ENCODE peak calls at places on chromosomes 7 and 10, in nine cellular contexts. W is T-helper 1 cell; Q is neural crest cell; B is stimulated activated CD4-positive, alpha-beta T cell treated with anti-CD3 and anti-CD28 coated beads, Interleukin-1b, Interleukin-23, amount 100 ng/mL, for 24 hours; V is dermis microvascular lymphatic vessel endothelial cell; G is COR-L47; K is naive thymus-derived CD8-positive, alpha-beta T cell; E is NCI-H460; M is GM23248. Z is an unnamed sample.

GRCh38 chr7:83696101-83696500 is 47.2 kb upstream of the SEMA3E start:
- DNase-seq in W (no peak), V (no peak), M (no peak), G (no peak), E (no peak), Q (no peak), K (no peak), B (no peak), Z (no peak)

GRCh38 chr10:95809370-95810197 is 53.6 kb downstream of the ENTPD1 start:
- DNase-seq in K (no peak), E (no peak), V (no peak), Q (no peak), M (no peak), W (no peak), G (no peak), B (no peak), Z (no peak)

GRCh38 chr10:117212176-117212575 is 14.9 kb downstream of the KCNK18 start:
- DNase-seq in E (no peak), G (no peak), M (no peak), V (no peak), K (no peak), B (no peak), W (no peak), Q (no peak), Z (no peak)

GRCh38 chr7:29806131-29806792 is at the start of gene WIPF3:
- DNase-seq in W (no peak), K (no peak), Q (peak; percentile 38), E (no peak), M (peak; percentile 44), G (no peak), B (no peak), V (no peak), Z (no peak)

GRCh38 chr7:73704640-73705550 is 14.6 kb downstream of the STX1A start:
- DNase-seq in K (no peak), Q (no peak), V (no peak), E (peak; percentile 98), M (no peak), W (no peak), B (no peak), G (peak; percentile 81), Z (no peak)

GRCh38 chr10:110311357-110311949 is 6.7 kb upstream of the SMNDC1 start:
- DNase-seq in V (peak; percentile 43), B (peak; percentile 21), Q (no peak), M (peak; percentile 82), E (peak; percentile 78), G (peak; percentile 16), W (peak; percentile 52), K (peak; percentile 19), Z (no peak)

GRCh38 chr10:65394898-65395297 is 1530.9 kb upstream of the LRRTM3 start:
- DNase-seq in K (no peak), Q (no peak), E (peak; percentile 69), M (no peak), V (no peak), G (no peak), B (no peak), W (no peak), Z (no peak)

GRCh38 chr10:78763651-78764395 is 304.9 kb upstream of the ZMIZ1 start:
- DNase-seq in K (no peak), M (no peak), E (no peak), V (no peak), W (peak; percentile 53), B (no peak), G (no peak), Q (no peak), Z (no peak)

GRCh38 chr7:55593172-55593514 is 20.8 kb upstream of the VOPP1 start:
- DNase-seq in W (no peak), V (no peak), G (no peak), K (no peak), E (no peak), M (no peak), Q (no peak), B (no peak), Z (no peak)

GRCh38 chr7:92717982-92718716 is 118.2 kb downstream of the CDK6 start:
- DNase-seq in G (peak; percentile 19), K (peak; percentile 60), B (peak; percentile 24), E (peak; percentile 43), W (peak; percentile 80), V (peak; percentile 100), M (peak; percentile 85), Q (no peak), Z (no peak)

GRCh38 chr10:68542046-68542445 is 14.7 kb upstream of the SLC25A16 start:
- DNase-seq in M (peak; percentile 80), Q (no peak), K (no peak), B (no peak), E (no peak), V (no peak), G (no peak), W (no peak), Z (no peak)

GRCh38 chr7:100372256-100372655 is 1.0 kb upstream of the PILRA start:
- DNase-seq in E (no peak), Q (no peak), V (no peak), B (no peak), G (no peak), M (peak; percentile 83), W (peak; percentile 28), K (no peak), Z (peak; percentile 24)

GRCh38 chr7:123557016-123557630 is 495 bp downstream of the NDUFA5 start:
- DNase-seq in G (peak; percentile 33), K (no peak), M (peak; percentile 73), E (no peak), V (no peak), W (no peak), Q (no peak), B (no peak), Z (no peak)

GRCh38 chr10:108393111-108393510 is 1228.6 kb upstream of the SORCS1 start:
- DNase-seq in Q (no peak), E (no peak), K (no peak), M (peak; percentile 80), G (peak; percentile 38), V (no peak), W (no peak), B (no peak), Z (no peak)

GRCh38 chr7:138549082-138549481 is 89.0 kb downstream of the TRIM24 start:
- DNase-seq in Q (no peak), M (no peak), W (no peak), V (peak; percentile 92), B (no peak), E (no peak), G (no peak), K (no peak), Z (no peak)

GRCh38 chr10:79191951-79192676 is 123.3 kb downstream of the ZMIZ1 start:
- DNase-seq in V (no peak), B (no peak), G (no peak), Q (no peak), E (no peak), K (no peak), M (peak; percentile 67), W (no peak), Z (no peak)

GRCh38 chr10:23448802-23449570 is 10.1 kb downstream of the OTUD1 start:
- DNase-seq in G (no peak), K (peak; percentile 36), M (peak; percentile 27), E (no peak), Q (no peak), W (peak; percentile 83), V (peak; percentile 43), B (no peak), Z (peak; percentile 18)

GRCh38 chr7:40694041-40694809 is 559.4 kb downstream of the SUGCT start:
- DNase-seq in M (peak; percentile 47), V (no peak), K (no peak), Q (no peak), G (no peak), E (no peak), W (no peak), B (no peak), Z (no peak)

GRCh38 chr7:27141591-27142561 is 1.6 kb downstream of the HOXA5 start:
- DNase-seq in W (no peak), G (no peak), M (no peak), Q (no peak), V (no peak), B (no peak), K (no peak), E (no peak), Z (no peak)

GRCh38 chr7:55198634-55199366 is 166.3 kb upstream of the LANCL2 start:
- DNase-seq in B (no peak), G (no peak), V (no peak), M (no peak), E (no peak), W (no peak), Q (no peak), K (no peak), Z (no peak)

GRCh38 chr10:110535958-110536891 is 31.3 kb upstream of the SMC3 start:
- DNase-seq in M (peak; percentile 89), B (peak; percentile 38), G (no peak), V (no peak), K (peak; percentile 26), Q (no peak), W (peak; percentile 71), E (no peak), Z (peak; percentile 33)

GRCh38 chr7:95322396-95322795 is 1.9 kb downstream of the PON1 start:
- DNase-seq in M (no peak), V (no peak), Q (no peak), E (no peak), G (no peak), W (no peak), K (no peak), B (no peak), Z (no peak)

GRCh38 chr7:159103382-159104187 is 41.1 kb downstream of the VIPR2 start:
- DNase-seq in E (no peak), B (no peak), W (no peak), M (no peak), K (no peak), G (no peak), V (no peak), Q (no peak), Z (no peak)

GRCh38 chr7:140039896-140040295 is 22.9 kb downstream of the PARP12 start:
- DNase-seq in V (no peak), E (no peak), M (no peak), G (no peak), W (no peak), Q (no peak), B (no peak), K (no peak), Z (no peak)

GRCh38 chr10:43322769-43323168 is 48.7 kb upstream of the FXYD4 start:
- DNase-seq in G (no peak), B (peak; percentile 50), K (peak; percentile 67), M (peak; percentile 50), V (peak; percentile 29), E (peak; percentile 82), Q (peak; percentile 96), W (peak; percentile 87), Z (no peak)

Z was measured in HTR-8/SVneo.